ENCODE peak calls at places on chromosomes 6 and 20, in nine cellular contexts. V is Right ventricle myocardium superior; Q is H1; G is activated CD8-positive, alpha-beta T cell treated with anti-CD3 and anti-CD28 coated beads, Interleukin-2, amount 10 ng/mL, durations not matched to agents 7 days and 5 days; H is AG10803; L is cerebellar cortex; F is IMR-90; Z is LoVo; B is HT-29. T is an unnamed sample.

GRCh38 chr6:21610376-21610775 is 16.8 kb downstream of the SOX4 start:
- DNase-seq in L (no peak), V (no peak), G (no peak), Z (no peak), F (no peak), H (no peak), B (no peak), Q (no peak), T (peak)

GRCh38 chr20:2942439-2942838 is 69.2 kb downstream of the PTPRA start:
- DNase-seq in F (peak), Z (no peak), H (peak), G (no peak), V (no peak), Q (no peak), B (no peak), L (peak), T (no peak)

GRCh38 chr6:96089173-96089572 is 73.4 kb downstream of the FUT9 start:
- DNase-seq in Z (peak), G (no peak), Q (peak), H (no peak), V (no peak), L (peak), B (peak), F (no peak), T (no peak)

GRCh38 chr6:30942338-30943060 is 1.7 kb downstream of the MUCL3 start:
- DNase-seq in L (peak), B (peak), H (peak), Q (peak), V (peak), F (peak), G (no peak), Z (peak), T (no peak)

GRCh38 chr20:23061713-23062561 is 12.5 kb upstream of the THBD start:
- DNase-seq in B (peak), G (no peak), Q (no peak), F (peak), V (peak), L (no peak), H (peak), Z (peak), T (no peak)

GRCh38 chr6:158377866-158378265 is 65.6 kb downstream of the TULP4 start:
- DNase-seq in Z (no peak), B (no peak), V (no peak), H (peak), Q (no peak), G (no peak), L (no peak), F (peak), T (no peak)

GRCh38 chr20:2919518-2920245 is 46.4 kb downstream of the PTPRA start:
- DNase-seq in G (no peak), Q (no peak), Z (peak), L (no peak), H (no peak), B (peak), V (no peak), F (no peak), T (no peak)

GRCh38 chr6:101640131-101640530 is 246.6 kb downstream of the GRIK2 start:
- DNase-seq in H (peak), V (no peak), G (no peak), B (no peak), Q (no peak), F (no peak), L (no peak), Z (no peak), T (no peak)

GRCh38 chr6:116512155-116512559 is 718 bp downstream of the CALHM5 start:
- DNase-seq in G (no peak), V (no peak), Q (no peak), F (no peak), H (no peak), L (no peak), Z (no peak), B (no peak), T (peak)

GRCh38 chr6:116616757-116617093 is 446 bp downstream of the RSPH4A start:
- DNase-seq in B (no peak), L (no peak), Z (no peak), F (no peak), G (peak), H (peak), Q (no peak), V (peak), T (peak)

GRCh38 chr6:112253842-112254816 is at the start of gene LAMA4:
- DNase-seq in F (peak), Z (peak), G (peak), L (peak), B (no peak), H (peak), V (peak), Q (no peak), T (peak)

GRCh38 chr6:111985202-111985731 is 68.6 kb upstream of the CCN6 start:
- DNase-seq in G (peak), L (no peak), B (peak), F (peak), H (peak), Z (peak), V (no peak), Q (peak), T (no peak)

GRCh38 chr20:4776079-4776630 is 54.4 kb downstream of the PRND start:
- DNase-seq in H (no peak), L (peak), B (no peak), Q (no peak), F (no peak), V (no peak), Z (no peak), G (no peak), T (no peak)

GRCh38 chr6:113855500-113856010 is 1.6 kb upstream of the MARCKS start:
- DNase-seq in L (peak), Z (no peak), G (no peak), F (peak), B (no peak), Q (no peak), H (peak), V (peak), T (peak)

GRCh38 chr20:59971428-59971827 is 13.2 kb downstream of the CDH26 start:
- DNase-seq in V (no peak), H (no peak), G (no peak), F (no peak), Q (no peak), B (no peak), L (no peak), Z (no peak), T (no peak)

GRCh38 chr20:57857118-57857517 is 147.3 kb upstream of the PMEPA1 start:
- DNase-seq in F (no peak), G (no peak), V (no peak), Z (no peak), B (no peak), H (no peak), Q (no peak), L (no peak), T (no peak)

GRCh38 chr6:28737750-28738395 is 185.9 kb downstream of the TRIM27 start:
- DNase-seq in H (no peak), V (no peak), Q (no peak), L (no peak), Z (no peak), F (no peak), G (no peak), B (no peak), T (no peak)

GRCh38 chr6:156780117-156780641 is 3.0 kb downstream of the ARID1B start:
- DNase-seq in Q (no peak), H (peak), Z (peak), L (peak), B (peak), V (no peak), G (peak), F (peak), T (peak)

GRCh38 chr6:11730645-11731044 is 48.0 kb downstream of the ADTRP start:
- DNase-seq in G (no peak), F (no peak), Z (no peak), H (no peak), L (no peak), B (no peak), V (no peak), Q (no peak), T (peak)

GRCh38 chr6:121592955-121593665 is 157.7 kb downstream of the GJA1 start:
- DNase-seq in Z (no peak), V (no peak), L (peak), Q (no peak), H (peak), F (peak), G (no peak), B (no peak), T (no peak)